ENCODE peak calls at places on chromosome 18, in five cellular contexts. One of them, this sample, is unnamed.

GRCh38 chr18:48607049-48607984 is 68.5 kb downstream of the CTIF start:
- DNase-seq in PC-9: no peak
- DNase-seq in left lung: peak
- DNase-seq in fibroblast of the aortic adventitia: peak
- DNase-seq in GM12865: no peak
- DNase-seq in this sample: no peak

GRCh38 chr18:8373486-8373885 is 235.8 kb upstream of the RAB12 start:
- DNase-seq in left lung: no peak
- DNase-seq in fibroblast of the aortic adventitia: peak
- DNase-seq in GM12865: no peak
- DNase-seq in PC-9: no peak
- DNase-seq in this sample: no peak

GRCh38 chr18:33716061-33716683 is 138.2 kb downstream of the ASXL3 start:
- DNase-seq in left lung: no peak
- DNase-seq in fibroblast of the aortic adventitia: no peak
- DNase-seq in GM12865: no peak
- DNase-seq in PC-9: no peak
- DNase-seq in this sample: no peak

GRCh38 chr18:79599503-79599931 is 80.1 kb upstream of the CTDP1 start:
- DNase-seq in left lung: peak
- DNase-seq in PC-9: peak
- DNase-seq in GM12865: no peak
- DNase-seq in fibroblast of the aortic adventitia: no peak
- DNase-seq in this sample: no peak

GRCh38 chr18:73790582-73790981 is 357.1 kb downstream of the FBXO15 start:
- DNase-seq in left lung: no peak
- DNase-seq in PC-9: no peak
- DNase-seq in fibroblast of the aortic adventitia: no peak
- DNase-seq in GM12865: no peak
- DNase-seq in this sample: no peak

GRCh38 chr18:360676-361075 is 92.8 kb upstream of the THOC1 start:
- DNase-seq in fibroblast of the aortic adventitia: no peak
- DNase-seq in GM12865: no peak
- DNase-seq in PC-9: peak
- DNase-seq in left lung: no peak
- DNase-seq in this sample: no peak

GRCh38 chr18:3217930-3218647 is 1.7 kb downstream of the MYOM1 start:
- DNase-seq in GM12865: no peak
- DNase-seq in PC-9: peak
- DNase-seq in left lung: no peak
- DNase-seq in fibroblast of the aortic adventitia: peak
- DNase-seq in this sample: no peak

GRCh38 chr18:48293954-48294893 is 115.0 kb downstream of the ZBTB7C start:
- DNase-seq in fibroblast of the aortic adventitia: no peak
- DNase-seq in PC-9: peak
- DNase-seq in left lung: no peak
- DNase-seq in GM12865: no peak
- DNase-seq in this sample: no peak

GRCh38 chr18:3566851-3567250 is 116.9 kb downstream of the TGIF1 start:
- DNase-seq in PC-9: no peak
- DNase-seq in left lung: no peak
- DNase-seq in fibroblast of the aortic adventitia: no peak
- DNase-seq in GM12865: no peak
- DNase-seq in this sample: no peak

GRCh38 chr18:23618862-23619387 is 32.6 kb upstream of the NPC1 start:
- DNase-seq in fibroblast of the aortic adventitia: peak
- DNase-seq in GM12865: peak
- DNase-seq in left lung: peak
- DNase-seq in PC-9: no peak
- DNase-seq in this sample: peak

GRCh38 chr18:24057804-24058203 is 43.2 kb downstream of the TTC39C start:
- DNase-seq in fibroblast of the aortic adventitia: no peak
- DNase-seq in GM12865: no peak
- DNase-seq in left lung: no peak
- DNase-seq in PC-9: no peak
- DNase-seq in this sample: no peak

GRCh38 chr18:72456802-72457201 is 87.3 kb downstream of the CBLN2 start:
- DNase-seq in left lung: no peak
- DNase-seq in GM12865: no peak
- DNase-seq in PC-9: no peak
- DNase-seq in fibroblast of the aortic adventitia: no peak
- DNase-seq in this sample: no peak

GRCh38 chr18:79962835-79963657 is 1.4 kb upstream of the HSBP1L1 start:
- DNase-seq in fibroblast of the aortic adventitia: no peak
- DNase-seq in left lung: no peak
- DNase-seq in PC-9: no peak
- DNase-seq in GM12865: peak
- DNase-seq in this sample: peak

GRCh38 chr18:70331456-70332097 is 42.7 kb downstream of the SOCS6 start:
- DNase-seq in GM12865: no peak
- DNase-seq in PC-9: no peak
- DNase-seq in left lung: no peak
- DNase-seq in fibroblast of the aortic adventitia: no peak
- DNase-seq in this sample: no peak

GRCh38 chr18:75276813-75277628 is 66.4 kb downstream of the TSHZ1 start:
- DNase-seq in GM12865: no peak
- DNase-seq in PC-9: no peak
- DNase-seq in left lung: no peak
- DNase-seq in fibroblast of the aortic adventitia: no peak
- DNase-seq in this sample: no peak

GRCh38 chr18:10059610-10060468 is 146.0 kb downstream of the VAPA start:
- DNase-seq in PC-9: no peak
- DNase-seq in GM12865: no peak
- DNase-seq in left lung: no peak
- DNase-seq in fibroblast of the aortic adventitia: no peak
- DNase-seq in this sample: no peak

GRCh38 chr18:2412261-2412660 is 159.0 kb downstream of the METTL4 start:
- DNase-seq in fibroblast of the aortic adventitia: no peak
- DNase-seq in GM12865: no peak
- DNase-seq in left lung: no peak
- DNase-seq in PC-9: no peak
- DNase-seq in this sample: no peak

GRCh38 chr18:74529811-74530583 is 4.3 kb upstream of the CNDP1 start:
- DNase-seq in fibroblast of the aortic adventitia: no peak
- DNase-seq in PC-9: no peak
- DNase-seq in GM12865: no peak
- DNase-seq in left lung: no peak
- DNase-seq in this sample: no peak

GRCh38 chr18:79575891-79576685 is 103.5 kb upstream of the CTDP1 start:
- DNase-seq in fibroblast of the aortic adventitia: peak
- DNase-seq in left lung: peak
- DNase-seq in GM12865: no peak
- DNase-seq in PC-9: no peak
- DNase-seq in this sample: no peak

GRCh38 chr18:29164993-29165599 is 988.2 kb upstream of the CDH2 start:
- DNase-seq in fibroblast of the aortic adventitia: peak
- DNase-seq in GM12865: no peak
- DNase-seq in PC-9: peak
- DNase-seq in left lung: no peak
- DNase-seq in this sample: no peak

GRCh38 chr18:32368170-32368569 is 102.5 kb downstream of the GAREM1 start:
- DNase-seq in GM12865: no peak
- DNase-seq in fibroblast of the aortic adventitia: no peak
- DNase-seq in PC-9: peak
- DNase-seq in left lung: no peak
- DNase-seq in this sample: no peak

GRCh38 chr18:63238711-63239110 is 80.9 kb downstream of the BCL2 start:
- DNase-seq in fibroblast of the aortic adventitia: no peak
- DNase-seq in left lung: no peak
- DNase-seq in GM12865: no peak
- DNase-seq in PC-9: no peak
- DNase-seq in this sample: no peak

GRCh38 chr18:58865714-58866113 is 1.0 kb downstream of the ZNF532 start:
- DNase-seq in PC-9: no peak
- DNase-seq in fibroblast of the aortic adventitia: no peak
- DNase-seq in left lung: no peak
- DNase-seq in GM12865: no peak
- DNase-seq in this sample: no peak

GRCh38 chr18:47919916-47920315 is 10.5 kb downstream of the SMAD2 start:
- DNase-seq in left lung: no peak
- DNase-seq in PC-9: no peak
- DNase-seq in fibroblast of the aortic adventitia: no peak
- DNase-seq in GM12865: no peak
- DNase-seq in this sample: no peak

GRCh38 chr18:61992923-61993322 is 100.1 kb upstream of the RNF152 start:
- DNase-seq in left lung: no peak
- DNase-seq in GM12865: no peak
- DNase-seq in PC-9: no peak
- DNase-seq in fibroblast of the aortic adventitia: peak
- DNase-seq in this sample: no peak

GRCh38 chr18:74745658-74746403 is 148.2 kb downstream of the ZNF407 start:
- DNase-seq in left lung: no peak
- DNase-seq in GM12865: no peak
- DNase-seq in fibroblast of the aortic adventitia: peak
- DNase-seq in PC-9: peak
- DNase-seq in this sample: no peak

DNA sequence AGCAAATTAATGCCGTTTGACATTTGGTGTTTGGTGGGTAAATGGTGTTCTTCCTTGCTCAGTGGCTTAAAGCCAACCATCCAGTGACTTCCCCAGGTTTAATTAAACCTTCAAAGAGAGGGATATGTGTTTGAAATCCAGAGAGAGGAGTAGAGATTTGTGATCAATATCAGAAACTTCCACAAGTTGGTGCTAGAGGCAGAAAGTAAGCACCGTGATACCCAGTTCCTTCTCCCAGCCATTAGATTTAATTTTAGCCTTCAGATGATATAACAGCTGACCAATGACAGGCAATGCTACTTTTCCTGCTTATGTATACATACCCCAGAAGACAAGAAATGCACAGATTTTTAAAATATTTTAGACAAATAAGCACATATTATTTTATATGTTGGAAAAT is 398.5 kb downstream of the CDH2 start:
- DNase-seq in PC-9: no peak
- DNase-seq in GM12865: no peak
- DNase-seq in fibroblast of the aortic adventitia: peak
- DNase-seq in left lung: no peak
- DNase-seq in this sample: no peak
- TF ChIP-seq CTCF in PC-9: no peak
- TF ChIP-seq CTCF in GM12865: no peak
- TF ChIP-seq CTCF in fibroblast of the aortic adventitia: peak
- TF ChIP-seq CTCF in left lung: no peak
- TF ChIP-seq CTCF in this sample: peak

DNA sequence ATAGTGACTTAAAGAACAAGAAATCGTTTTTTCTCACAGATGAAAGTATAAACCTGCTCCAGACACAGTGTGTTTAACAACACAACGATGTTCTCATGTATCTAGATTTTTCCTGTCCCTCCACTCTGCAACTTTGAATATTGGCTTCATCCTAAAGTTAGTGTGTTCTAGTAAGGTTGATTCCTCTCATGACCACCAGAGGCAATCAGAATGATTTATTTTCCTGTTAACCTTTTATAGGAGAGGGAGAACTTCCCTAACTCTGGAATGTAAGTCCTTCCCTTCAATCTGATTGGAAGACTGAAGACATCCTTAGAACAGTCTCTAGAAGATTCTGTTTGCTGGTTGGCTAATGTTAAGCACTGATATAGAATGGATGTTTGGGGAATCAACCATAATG is 41.0 kb upstream of the TAF4B start:
- DNase-seq in left lung: no peak
- DNase-seq in fibroblast of the aortic adventitia: peak
- DNase-seq in GM12865: no peak
- DNase-seq in PC-9: no peak
- DNase-seq in this sample: no peak
- TF ChIP-seq CTCF in left lung: no peak
- TF ChIP-seq CTCF in fibroblast of the aortic adventitia: peak
- TF ChIP-seq CTCF in GM12865: no peak
- TF ChIP-seq CTCF in PC-9: peak
- TF ChIP-seq CTCF in this sample: no peak

DNA sequence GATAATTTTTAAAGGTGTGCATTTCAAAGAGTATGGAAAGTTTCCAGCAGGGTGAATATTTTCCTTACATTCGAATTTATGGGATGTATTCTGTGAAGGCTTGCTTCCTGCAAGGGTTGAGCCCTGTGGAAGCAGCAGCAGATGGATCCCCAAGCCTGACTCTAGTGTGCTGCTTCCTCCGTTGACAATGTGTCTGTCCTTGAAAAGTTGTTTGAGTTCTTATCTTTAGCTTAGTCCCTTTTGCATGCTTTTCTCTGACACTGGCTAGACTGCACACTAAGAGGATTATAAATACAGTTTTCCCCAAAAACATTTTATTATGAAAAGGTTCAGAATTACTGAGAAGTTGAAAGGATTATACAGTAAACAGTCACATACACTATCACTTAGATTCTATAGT is 86.3 kb downstream of the CEP192 start:
- DNase-seq in fibroblast of the aortic adventitia: no peak
- DNase-seq in left lung: no peak
- DNase-seq in PC-9: no peak
- DNase-seq in GM12865: no peak
- DNase-seq in this sample: no peak
- TF ChIP-seq CTCF in fibroblast of the aortic adventitia: no peak
- TF ChIP-seq CTCF in left lung: no peak
- TF ChIP-seq CTCF in PC-9: no peak
- TF ChIP-seq CTCF in GM12865: no peak
- TF ChIP-seq CTCF in this sample: no peak

GRCh38 chr18:54946149-54946581 is 13.1 kb downstream of the CCDC68 start:
- DNase-seq in left lung: no peak
- DNase-seq in PC-9: peak
- DNase-seq in GM12865: peak
- DNase-seq in fibroblast of the aortic adventitia: peak
- DNase-seq in this sample: peak

GRCh38 chr18:54949588-54949987 is 9.7 kb downstream of the CCDC68 start:
- DNase-seq in GM12865: no peak
- DNase-seq in PC-9: no peak
- DNase-seq in left lung: no peak
- DNase-seq in fibroblast of the aortic adventitia: no peak
- DNase-seq in this sample: no peak

GRCh38 chr18:54948350-54948837 is 10.9 kb downstream of the CCDC68 start:
- DNase-seq in fibroblast of the aortic adventitia: no peak
- DNase-seq in GM12865: no peak
- DNase-seq in PC-9: peak
- DNase-seq in left lung: no peak
- DNase-seq in this sample: no peak

GRCh38 chr18:54947115-54947514 is 12.1 kb downstream of the CCDC68 start:
- DNase-seq in PC-9: no peak
- DNase-seq in fibroblast of the aortic adventitia: peak
- DNase-seq in GM12865: no peak
- DNase-seq in left lung: no peak
- DNase-seq in this sample: no peak

GRCh38 chr18:54950221-54950620 is 9.0 kb downstream of the CCDC68 start:
- DNase-seq in left lung: no peak
- DNase-seq in fibroblast of the aortic adventitia: no peak
- DNase-seq in GM12865: no peak
- DNase-seq in PC-9: no peak
- DNase-seq in this sample: no peak
- TF ChIP-seq CTCF in left lung: no peak
- TF ChIP-seq CTCF in fibroblast of the aortic adventitia: no peak
- TF ChIP-seq CTCF in GM12865: peak
- TF ChIP-seq CTCF in PC-9: peak
- TF ChIP-seq CTCF in this sample: no peak